ENCODE peak calls at places on chromosomes 7 and 10, in seven cellular contexts. C is left ventricle myocardium inferior, L is EL, N is bronchial epithelial cell, O is GM23338, F is astrocyte of the hippocampus, Q is GM19239. M is an unnamed sample.

GRCh38 chr7:156943091-156944041 is 6.1 kb upstream of the NOM1 start:
- DNase-seq in C (no peak), Q (no peak), N (peak), L (no peak), F (peak), O (peak), M (no peak)

GRCh38 chr7:22586101-22586805 is 86.3 kb upstream of the STEAP1B start:
- DNase-seq in F (peak), C (no peak), Q (no peak), O (no peak), L (no peak), N (peak), M (no peak)

GRCh38 chr10:5234106-5234877 is 37.7 kb downstream of the AKR1C4 start:
- DNase-seq in F (no peak), Q (no peak), L (peak), O (no peak), C (no peak), N (peak), M (no peak)

GRCh38 chr10:132326925-132327324 is 5.1 kb upstream of the LRRC27 start:
- DNase-seq in F (no peak), O (no peak), L (no peak), N (no peak), C (no peak), Q (no peak), M (no peak)

GRCh38 chr7:129788993-129789392 is 163.8 kb downstream of the UBE2H start:
- DNase-seq in O (no peak), L (no peak), Q (no peak), F (no peak), C (no peak), N (no peak), M (no peak)

GRCh38 chr7:121181357-121181756 is 147.4 kb upstream of the WNT16 start:
- DNase-seq in L (no peak), F (no peak), O (no peak), C (no peak), N (no peak), Q (no peak), M (no peak)

GRCh38 chr10:80410122-80410521 is 1.8 kb downstream of the PRXL2A start:
- DNase-seq in L (no peak), N (no peak), F (no peak), C (no peak), Q (no peak), O (no peak), M (no peak)

GRCh38 chr10:117137031-117137910 is 799 bp downstream of the VAX1 start:
- DNase-seq in C (no peak), N (no peak), F (peak), Q (peak), L (peak), O (peak), M (no peak)

GRCh38 chr10:119595715-119596515 is 849 bp downstream of the TIAL1 start:
- DNase-seq in L (peak), Q (no peak), F (peak), N (no peak), O (peak), C (peak), M (peak)

GRCh38 chr7:142248-142955 is 50.0 kb upstream of the FAM20C start:
- DNase-seq in L (no peak), N (no peak), F (no peak), Q (no peak), C (peak), O (no peak), M (no peak)

GRCh38 chr10:7559447-7559846 is 107.3 kb downstream of the ITIH5 start:
- DNase-seq in O (no peak), F (peak), C (no peak), Q (no peak), L (no peak), N (no peak), M (peak)

GRCh38 chr7:13262929-13263530 is 575.6 kb downstream of the ARL4A start:
- DNase-seq in L (peak), O (peak), F (peak), Q (no peak), C (no peak), N (peak), M (peak)

GRCh38 chr7:91850455-91850854 is 30.0 kb downstream of the MTERF1 start:
- DNase-seq in O (no peak), L (peak), C (no peak), F (peak), N (peak), Q (no peak), M (peak)

GRCh38 chr7:148911626-148912025 is 27.5 kb upstream of the EZH2 start:
- DNase-seq in N (peak), C (no peak), O (no peak), F (no peak), L (no peak), Q (no peak), M (no peak)

GRCh38 chr7:25758559-25758958 is 393.4 kb upstream of the NFE2L3 start:
- DNase-seq in L (no peak), C (no peak), O (no peak), N (peak), F (no peak), Q (no peak), M (no peak)

GRCh38 chr7:83588602-83589240 is 60.2 kb downstream of the SEMA3E start:
- DNase-seq in N (peak), F (no peak), L (no peak), O (peak), Q (no peak), C (no peak), M (no peak)

GRCh38 chr10:67837519-67838314 is at the start of gene DNAJC12:
- DNase-seq in N (no peak), O (peak), C (no peak), L (peak), Q (no peak), F (peak), M (peak)

GRCh38 chr10:103558916-103559315 is 65.4 kb downstream of the NEURL1 start:
- DNase-seq in F (no peak), L (no peak), N (no peak), O (no peak), Q (no peak), C (no peak), M (no peak)

GRCh38 chr10:115402690-115403089 is 309.5 kb downstream of the ATRNL1 start:
- DNase-seq in L (peak), Q (no peak), O (no peak), F (peak), C (no peak), N (peak), M (peak)

GRCh38 chr10:103712898-103713498 is 142.4 kb downstream of the SH3PXD2A start:
- DNase-seq in O (peak), Q (peak), N (peak), C (peak), L (peak), F (peak), M (peak)

GRCh38 chr7:131959106-131959812 is 402.8 kb upstream of the PODXL start:
- DNase-seq in O (no peak), L (no peak), Q (no peak), N (no peak), F (no peak), C (no peak), M (no peak)

GRCh38 chr7:105838273-105839141 is 37.9 kb downstream of the ATXN7L1 start:
- DNase-seq in C (peak), O (peak), N (peak), L (no peak), F (peak), Q (no peak), M (peak)

GRCh38 chr10:97673736-97674525 is 13.1 kb downstream of the AVPI1 start:
- DNase-seq in N (peak), O (no peak), C (no peak), F (peak), Q (no peak), L (peak), M (peak)

GRCh38 chr10:32348297-32349198 is 1.6 kb upstream of the EPC1 start:
- DNase-seq in N (no peak), C (no peak), Q (no peak), F (no peak), L (no peak), O (no peak), M (no peak)

GRCh38 chr10:56522166-56522565 is 161.1 kb upstream of the ZWINT start:
- DNase-seq in O (no peak), Q (no peak), F (no peak), L (no peak), N (no peak), C (no peak), M (no peak)

M was measured in astrocyte of the spinal cord.